ENCODE peak calls at places on chromosomes 3 and 15, in nine cellular contexts. B is brain microvascular endothelial cell, L is transverse colon, U is IMR-90, S is WERI-Rb-1, E is GM23338, C is neuronal stem cell, Z is spleen, T is upper lobe of left lung. H is an unnamed sample.

GRCh38 chr3:170907519-170908234 is 760 bp downstream of the EIF5A2 start:
- DNase-seq in B (peak; percentile 11), L (no peak), U (peak; percentile 11), S (no peak), E (no peak), C (no peak), Z (peak; percentile 66), T (no peak), H (no peak)

GRCh38 chr3:194936659-194937058 is 251.0 kb downstream of the FAM43A start:
- DNase-seq in B (no peak), L (no peak), U (no peak), S (no peak), E (no peak), C (no peak), Z (no peak), T (no peak), H (no peak)

GRCh38 chr3:149936812-149937230 is 33.9 kb downstream of the PFN2 start:
- DNase-seq in B (peak; percentile 54), L (peak; percentile 29), U (peak; percentile 62), S (peak; percentile 63), E (peak; percentile 94), C (peak; percentile 35), Z (no peak), T (no peak), H (peak; percentile 16)

GRCh38 chr3:132593241-132593949 is 3.7 kb upstream of the ACKR4 start:
- DNase-seq in B (no peak), L (no peak), U (peak; percentile 27), S (no peak), E (no peak), C (no peak), Z (no peak), T (no peak), H (no peak)

GRCh38 chr3:143840636-143841035 is 7.6 kb downstream of the SLC9A9 start:
- DNase-seq in B (no peak), L (no peak), U (no peak), S (no peak), E (no peak), C (no peak), Z (no peak), T (no peak), H (no peak)

GRCh38 chr3:173750095-173750494 is 352.6 kb downstream of the NLGN1 start:
- DNase-seq in B (no peak), L (no peak), U (peak; percentile 54), S (no peak), E (no peak), C (no peak), Z (no peak), T (no peak), H (no peak)

GRCh38 chr15:75036269-75036668 is 12.9 kb downstream of the PPCDC start:
- DNase-seq in B (no peak), L (peak; percentile 68), U (no peak), S (no peak), E (peak; percentile 91), C (no peak), Z (no peak), T (no peak), H (no peak)

GRCh38 chr3:94226058-94226457 is 163.2 kb downstream of the NSUN3 start:
- DNase-seq in B (peak; percentile 89), L (no peak), U (peak; percentile 50), S (no peak), E (no peak), C (no peak), Z (no peak), T (no peak), H (no peak)

GRCh38 chr15:38102972-38103371 is 149.7 kb upstream of the SPRED1 start:
- DNase-seq in B (no peak), L (no peak), U (no peak), S (no peak), E (no peak), C (no peak), Z (no peak), T (no peak), H (no peak)

GRCh38 chr15:62059108-62059817 is 984 bp downstream of the VPS13C start:
- DNase-seq in B (no peak), L (no peak), U (no peak), S (no peak), E (no peak), C (no peak), Z (no peak), T (no peak), H (no peak)

GRCh38 chr3:190345878-190346277 is 23.6 kb upstream of the CLDN1 start:
- DNase-seq in B (no peak), L (no peak), U (no peak), S (no peak), E (no peak), C (no peak), Z (no peak), T (no peak), H (no peak)

GRCh38 chr3:190345027-190345821 is 23.0 kb upstream of the CLDN1 start:
- DNase-seq in B (peak; percentile 91), L (no peak), U (peak; percentile 97), S (no peak), E (peak; percentile 13), C (no peak), Z (no peak), T (no peak), H (peak; percentile 42)

GRCh38 chr3:190346541-190346940 is 24.3 kb upstream of the CLDN1 start:
- DNase-seq in B (no peak), L (no peak), U (peak; percentile 7), S (no peak), E (no peak), C (no peak), Z (no peak), T (no peak), H (no peak)
- H3K36me3 ChIP-seq in B (no peaks in the 10 kb centered on the region), L (no peaks in the 10 kb centered on the region), U (no peaks in the 10 kb centered on the region), S (no peaks in the 10 kb centered on the region), E (no peaks in the 10 kb centered on the region), C (no peaks in the 10 kb centered on the region), Z (no peaks in the 10 kb centered on the region), T (no peaks in the 10 kb centered on the region), H (no peaks in the 10 kb centered on the region)

GRCh38 chr3:59245300-59245878 is 195.6 kb upstream of the CFAP20DC start:
- DNase-seq in B (no peak), L (no peak), U (no peak), S (no peak), E (no peak), C (no peak), Z (no peak), T (no peak), H (peak; percentile 69)

GRCh38 chr3:59246719-59247401 is 197.0 kb upstream of the CFAP20DC start:
- DNase-seq in B (no peak), L (no peak), U (peak; percentile 41), S (no peak), E (no peak), C (no peak), Z (no peak), T (no peak), H (no peak)

GRCh38 chr3:59245879-59246501 is 196.2 kb upstream of the CFAP20DC start:
- DNase-seq in B (peak; percentile 33), L (no peak), U (peak; percentile 91), S (no peak), E (no peak), C (no peak), Z (no peak), T (no peak), H (peak; percentile 84)

GRCh38 chr3:59243476-59243875 is 193.7 kb upstream of the CFAP20DC start:
- DNase-seq in B (no peak), L (no peak), U (no peak), S (no peak), E (no peak), C (no peak), Z (no peak), T (no peak), H (no peak)

GRCh38 chr3:59244343-59244742 is 194.5 kb upstream of the CFAP20DC start:
- DNase-seq in B (no peak), L (no peak), U (no peak), S (no peak), E (no peak), C (no peak), Z (no peak), T (no peak), H (no peak)
- H3K27me3 ChIP-seq in B (no peaks in the 10 kb centered on the region), L (no peaks in the 10 kb centered on the region), U (no peaks in the 10 kb centered on the region), S (no peaks in the 10 kb centered on the region), E (no peaks in the 10 kb centered on the region), C (no peaks in the 10 kb centered on the region), Z (no peaks in the 10 kb centered on the region), T (no peaks in the 10 kb centered on the region), H (no peaks in the 10 kb centered on the region)

DNA sequence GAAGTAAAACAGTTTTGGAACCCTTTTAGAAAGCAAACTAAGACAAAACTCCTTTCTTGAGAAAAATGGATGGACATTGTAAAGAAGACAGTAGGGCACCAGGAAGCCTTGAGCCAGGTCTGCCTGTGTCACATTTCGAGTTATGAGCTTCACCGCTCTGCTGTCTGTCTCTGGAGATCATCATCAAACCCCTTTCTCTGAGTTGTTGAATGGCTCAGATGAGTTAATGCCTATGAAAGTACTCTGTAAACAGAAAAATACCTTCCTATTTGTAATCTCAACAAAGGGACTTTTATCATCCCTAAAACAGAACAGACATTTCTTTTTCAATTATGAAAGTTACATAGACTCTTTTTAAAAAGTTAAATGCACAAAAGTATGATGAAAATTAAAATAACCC is 145.8 kb downstream of the LPP start:
- DNase-seq in B (no peak), L (no peak), U (no peak), S (no peak), E (no peak), C (no peak), Z (no peak), T (no peak), H (no peak)
- H3K27ac ChIP-seq in B (peak overlapping the region; percentile 50), L (peak overlapping the region; percentile 81), U (no peak overlapping the region), S (no peak overlapping the region), E (peak overlapping the region; percentile 3), C (no peak overlapping the region), Z (no peak overlapping the region), T (no peak overlapping the region), H (peak overlapping the region; percentile 35)

GRCh38 chr3:52522651-52523251 is 10.9 kb downstream of the NT5DC2 start:
- DNase-seq in B (no peak), L (no peak), U (no peak), S (no peak), E (no peak), C (no peak), Z (peak; percentile 61), T (peak; percentile 46), H (no peak)

GRCh38 chr3:52524752-52525661 is 8.7 kb downstream of the NT5DC2 start:
- DNase-seq in B (peak; percentile 40), L (no peak), U (no peak), S (no peak), E (no peak), C (no peak), Z (peak; percentile 74), T (peak; percentile 83), H (peak; percentile 41)

GRCh38 chr3:52523386-52524257 is 10.0 kb downstream of the NT5DC2 start:
- DNase-seq in B (peak; percentile 25), L (no peak), U (no peak), S (no peak), E (no peak), C (no peak), Z (peak; percentile 72), T (peak; percentile 70), H (no peak)

GRCh38 chr3:52525666-52526065 is 8.0 kb downstream of the NT5DC2 start:
- DNase-seq in B (no peak), L (no peak), U (no peak), S (no peak), E (no peak), C (no peak), Z (peak; percentile 57), T (no peak), H (no peak)

DNA sequence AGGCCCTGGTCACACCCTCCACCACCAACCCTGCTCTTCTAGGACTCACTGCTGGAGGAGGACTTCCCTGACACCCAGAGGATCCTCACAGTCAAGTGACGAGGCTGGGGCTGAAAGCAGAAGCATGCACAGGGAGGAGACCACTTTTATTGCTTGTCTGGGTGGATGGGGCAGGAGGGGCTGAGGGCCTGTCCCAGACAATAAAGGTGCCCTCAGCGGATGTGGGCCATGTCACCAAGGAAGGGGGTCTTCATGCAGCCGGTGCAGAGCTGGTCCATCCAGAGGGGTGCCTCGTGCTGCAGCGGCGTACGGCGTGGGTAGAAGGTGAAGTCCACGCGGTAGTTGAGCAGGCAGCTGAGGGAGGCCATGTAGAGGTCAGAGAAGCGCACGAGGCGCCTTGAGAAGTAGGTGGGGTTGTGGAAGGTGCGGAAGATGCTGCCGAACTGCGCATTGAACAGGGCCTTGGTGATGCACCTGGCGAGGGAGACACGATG is 9.4 kb downstream of the NT5DC2 start:
- DNase-seq in B (no peak), L (no peak), U (no peak), S (no peak), E (no peak), C (no peak), Z (peak; percentile 55), T (peak; percentile 76), H (peak; percentile 15)
- H3K36me3 ChIP-seq in B (peaks cover 44% of the 10 kb centered on the region), L (no peaks in the 10 kb centered on the region), U (peaks cover 57% of the 10 kb centered on the region), S (peaks cover 61% of the 10 kb centered on the region), E (peaks cover 10% of the 10 kb centered on the region), C (peaks cover 51% of the 10 kb centered on the region), Z (peaks cover 75% of the 10 kb centered on the region), T (peaks cover 75% of the 10 kb centered on the region), H (no peaks in the 10 kb centered on the region)